ENCODE peak calls at places on chromosome 5, in four cellular contexts. One of them, this sample, is unnamed.

GRCh38 chr5:80054682-80055081 is 19.5 kb downstream of the THBS4 start:
- DNase-seq in GM12878: no peak
- DNase-seq in K562: no peak
- DNase-seq in H1: no peak
- DNase-seq in this sample: no peak

GRCh38 chr5:173383711-173384110 is 55.5 kb upstream of the STC2 start:
- DNase-seq in GM12878: no peak
- DNase-seq in K562: no peak
- DNase-seq in H1: no peak
- DNase-seq in this sample: no peak

GRCh38 chr5:28430565-28431178 is 1392.3 kb upstream of the CDH9 start:
- DNase-seq in K562: no peak
- DNase-seq in GM12878: no peak
- DNase-seq in H1: no peak
- DNase-seq in this sample: no peak

GRCh38 chr5:59066367-59067163 is 483.7 kb downstream of the RAB3C start:
- DNase-seq in H1: no peak
- DNase-seq in K562: no peak
- DNase-seq in GM12878: no peak
- DNase-seq in this sample: no peak

GRCh38 chr5:124881333-124881732 is 134.9 kb upstream of the ZNF608 start:
- DNase-seq in K562: no peak
- DNase-seq in GM12878: no peak
- DNase-seq in H1: no peak
- DNase-seq in this sample: no peak

GRCh38 chr5:176536132-176536901 is 885 bp downstream of the RNF44 start:
- DNase-seq in K562: peak
- DNase-seq in H1: no peak
- DNase-seq in GM12878: no peak
- DNase-seq in this sample: peak

GRCh38 chr5:98341038-98341710 is 432.3 kb upstream of the RGMB start:
- DNase-seq in GM12878: no peak
- DNase-seq in H1: no peak
- DNase-seq in K562: no peak
- DNase-seq in this sample: no peak

GRCh38 chr5:176590035-176590729 is 19.8 kb downstream of the GPRIN1 start:
- DNase-seq in H1: no peak
- DNase-seq in K562: no peak
- DNase-seq in GM12878: no peak
- DNase-seq in this sample: no peak

GRCh38 chr5:67166886-67167285 is 29.7 kb downstream of the CD180 start:
- DNase-seq in H1: no peak
- DNase-seq in GM12878: no peak
- DNase-seq in K562: no peak
- DNase-seq in this sample: no peak

GRCh38 chr5:149853019-149853648 is 91.5 kb downstream of the PDE6A start:
- DNase-seq in GM12878: no peak
- DNase-seq in K562: peak
- DNase-seq in H1: peak
- DNase-seq in this sample: peak

GRCh38 chr5:103111458-103111857 is 8.5 kb downstream of the GIN1 start:
- DNase-seq in K562: no peak
- DNase-seq in GM12878: no peak
- DNase-seq in H1: no peak
- DNase-seq in this sample: no peak

GRCh38 chr5:72328172-72328571 is 8.0 kb downstream of the PTCD2 start:
- DNase-seq in K562: no peak
- DNase-seq in H1: no peak
- DNase-seq in GM12878: no peak
- DNase-seq in this sample: no peak

GRCh38 chr5:132498152-132498551 is 7.6 kb upstream of the IRF1 start:
- DNase-seq in H1: no peak
- DNase-seq in GM12878: no peak
- DNase-seq in K562: no peak
- DNase-seq in this sample: no peak

GRCh38 chr5:64789457-64789856 is 20.7 kb downstream of the CWC27 start:
- DNase-seq in GM12878: no peak
- DNase-seq in H1: no peak
- DNase-seq in K562: no peak
- DNase-seq in this sample: no peak

GRCh38 chr5:137575847-137576246 is 76.7 kb upstream of the SPOCK1 start:
- DNase-seq in K562: no peak
- DNase-seq in H1: no peak
- DNase-seq in GM12878: no peak
- DNase-seq in this sample: no peak

GRCh38 chr5:79133657-79134451 is 22.2 kb downstream of the BHMT start:
- DNase-seq in H1: peak
- DNase-seq in GM12878: peak
- DNase-seq in K562: peak
- DNase-seq in this sample: peak

GRCh38 chr5:57696005-57696755 is 213.6 kb upstream of the ACTBL2 start:
- DNase-seq in H1: no peak
- DNase-seq in GM12878: no peak
- DNase-seq in K562: no peak
- DNase-seq in this sample: no peak

GRCh38 chr5:132259061-132259851 is 1.8 kb downstream of the PDLIM4 start:
- DNase-seq in GM12878: no peak
- DNase-seq in K562: peak
- DNase-seq in H1: no peak
- DNase-seq in this sample: no peak

GRCh38 chr5:71564884-71565283 is 22.3 kb upstream of the MCCC2 start:
- DNase-seq in GM12878: no peak
- DNase-seq in H1: no peak
- DNase-seq in K562: no peak
- DNase-seq in this sample: no peak

GRCh38 chr5:151020304-151021031 is at the start of gene GPX3:
- DNase-seq in K562: no peak
- DNase-seq in H1: peak
- DNase-seq in GM12878: no peak
- DNase-seq in this sample: peak

GRCh38 chr5:134957920-134958608 is 9.6 kb upstream of the CATSPER3 start:
- DNase-seq in GM12878: no peak
- DNase-seq in H1: no peak
- DNase-seq in K562: no peak
- DNase-seq in this sample: no peak

GRCh38 chr5:31726952-31727351 is 88.0 kb downstream of the PDZD2 start:
- DNase-seq in H1: no peak
- DNase-seq in K562: no peak
- DNase-seq in GM12878: no peak
- DNase-seq in this sample: no peak

GRCh38 chr5:28743362-28743761 is 1705.0 kb upstream of the CDH9 start:
- DNase-seq in H1: no peak
- DNase-seq in GM12878: no peak
- DNase-seq in K562: no peak
- DNase-seq in this sample: no peak

GRCh38 chr5:123359454-123359853 is 63.7 kb downstream of the CEP120 start:
- DNase-seq in GM12878: no peak
- DNase-seq in K562: no peak
- DNase-seq in H1: no peak
- DNase-seq in this sample: no peak

GRCh38 chr5:75018805-75019587 is 33.4 kb downstream of the GCNT4 start:
- DNase-seq in H1: no peak
- DNase-seq in GM12878: no peak
- DNase-seq in K562: no peak
- DNase-seq in this sample: no peak

GRCh38 chr5:151523335-151523734 is 67.8 kb downstream of the FAT2 start:
- DNase-seq in H1: peak
- DNase-seq in K562: peak
- DNase-seq in GM12878: no peak
- DNase-seq in this sample: peak

GRCh38 chr5:15719784-15720183 is 219.8 kb downstream of the FBXL7 start:
- DNase-seq in K562: no peak
- DNase-seq in H1: no peak
- DNase-seq in GM12878: no peak
- DNase-seq in this sample: no peak

GRCh38 chr5:179827684-179828083 is 7.0 kb downstream of the SQSTM1 start:
- DNase-seq in GM12878: no peak
- DNase-seq in K562: no peak
- DNase-seq in H1: no peak
- DNase-seq in this sample: no peak

GRCh38 chr5:7850533-7851239 is at the start of gene CFAP90:
- DNase-seq in GM12878: no peak
- DNase-seq in K562: no peak
- DNase-seq in H1: no peak
- DNase-seq in this sample: peak

GRCh38 chr5:157379983-157380382 is 80.0 kb upstream of the NIPAL4 start:
- DNase-seq in K562: no peak
- DNase-seq in GM12878: no peak
- DNase-seq in H1: no peak
- DNase-seq in this sample: no peak

GRCh38 chr5:140671472-140672210 is 1.7 kb downstream of the DND1 start:
- DNase-seq in GM12878: no peak
- DNase-seq in K562: no peak
- DNase-seq in H1: no peak
- DNase-seq in this sample: no peak

GRCh38 chr5:34586117-34586885 is 69.8 kb upstream of the RAI14 start:
- DNase-seq in K562: peak
- DNase-seq in H1: no peak
- DNase-seq in GM12878: no peak
- DNase-seq in this sample: peak

GRCh38 chr5:84378961-84379360 is 5.7 kb downstream of the EDIL3 start:
- DNase-seq in H1: no peak
- DNase-seq in K562: no peak
- DNase-seq in GM12878: no peak
- DNase-seq in this sample: no peak

GRCh38 chr5:134411228-134411545 is 494 bp downstream of the CDKN2AIPNL start:
- DNase-seq in GM12878: no peak
- DNase-seq in H1: no peak
- DNase-seq in K562: no peak
- DNase-seq in this sample: no peak

GRCh38 chr5:85109616-85110015 is 724.9 kb upstream of the EDIL3 start:
- DNase-seq in GM12878: no peak
- DNase-seq in H1: no peak
- DNase-seq in K562: no peak
- DNase-seq in this sample: no peak

GRCh38 chr5:111463304-111463703 is 49.0 kb downstream of the STARD4 start:
- DNase-seq in K562: no peak
- DNase-seq in H1: no peak
- DNase-seq in GM12878: no peak
- DNase-seq in this sample: no peak

GRCh38 chr5:111461934-111462333 is 50.4 kb downstream of the STARD4 start:
- DNase-seq in K562: no peak
- DNase-seq in H1: no peak
- DNase-seq in GM12878: no peak
- DNase-seq in this sample: no peak

DNA sequence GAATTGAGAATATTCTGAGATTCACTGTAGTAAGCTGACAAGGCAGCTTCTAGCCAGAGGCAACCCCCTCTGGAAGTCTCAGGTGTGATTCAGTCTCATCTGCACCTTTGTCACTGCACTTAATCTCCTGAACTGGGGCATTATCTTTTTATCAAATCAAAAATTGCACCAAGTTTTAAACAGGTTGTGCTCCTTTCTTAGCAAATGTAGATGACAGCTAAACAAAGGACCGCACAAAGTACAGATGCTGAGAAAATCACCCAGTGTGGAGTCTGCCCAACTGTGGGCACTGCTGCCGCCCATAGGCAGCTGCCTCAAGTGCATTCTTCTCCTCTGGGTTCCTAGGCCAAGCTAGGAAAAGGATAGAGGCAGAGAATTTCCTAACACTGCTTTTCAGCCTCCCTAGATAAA is 51.1 kb downstream of the STARD4 start:
- DNase-seq in K562: no peak
- DNase-seq in GM12878: no peak
- DNase-seq in H1: peak
- DNase-seq in this sample: no peak
- TF ChIP-seq ATF2 in K562: no peak
- TF ChIP-seq ATF2 in GM12878: no peak
- TF ChIP-seq ATF2 in H1: no peak
- TF ChIP-seq ATF2 in this sample: no peak

DNA sequence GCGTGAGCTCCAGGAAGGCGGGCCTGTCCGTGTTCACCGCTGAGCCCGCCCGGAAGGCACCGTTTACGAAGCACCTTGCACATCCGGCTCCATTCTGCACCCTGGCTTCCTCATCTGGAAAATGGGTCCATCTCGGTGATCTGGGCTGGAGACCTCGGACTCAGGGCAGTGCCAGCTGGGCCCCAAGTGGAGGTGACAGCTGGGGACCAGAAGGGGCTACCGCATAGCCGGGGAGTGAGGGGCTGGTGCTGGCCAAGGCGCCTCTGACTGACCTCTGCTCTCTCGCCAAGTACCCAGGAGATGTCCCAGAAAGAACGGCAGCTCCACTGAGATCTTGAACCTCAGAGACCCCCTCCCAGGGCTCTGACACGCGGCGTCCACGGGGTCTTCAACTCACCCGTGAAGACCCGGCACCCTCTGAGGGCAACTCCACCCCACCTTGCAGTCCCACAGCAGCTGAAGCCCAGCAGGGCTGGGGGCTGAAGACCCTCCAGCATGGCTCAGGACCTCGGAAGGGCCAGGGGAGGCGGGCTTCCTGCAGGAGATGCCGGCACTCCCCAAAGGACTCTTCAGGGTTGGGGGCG is 52.3 kb upstream of the NKD2 start:
- DNase-seq in K562: no peak
- DNase-seq in H1: no peak
- DNase-seq in GM12878: no peak
- DNase-seq in this sample: no peak
- H3K4me3 ChIP-seq in K562: no peak
- H3K4me3 ChIP-seq in H1: no peak
- H3K4me3 ChIP-seq in GM12878: no peak
- H3K4me3 ChIP-seq in this sample: no peak

DNA sequence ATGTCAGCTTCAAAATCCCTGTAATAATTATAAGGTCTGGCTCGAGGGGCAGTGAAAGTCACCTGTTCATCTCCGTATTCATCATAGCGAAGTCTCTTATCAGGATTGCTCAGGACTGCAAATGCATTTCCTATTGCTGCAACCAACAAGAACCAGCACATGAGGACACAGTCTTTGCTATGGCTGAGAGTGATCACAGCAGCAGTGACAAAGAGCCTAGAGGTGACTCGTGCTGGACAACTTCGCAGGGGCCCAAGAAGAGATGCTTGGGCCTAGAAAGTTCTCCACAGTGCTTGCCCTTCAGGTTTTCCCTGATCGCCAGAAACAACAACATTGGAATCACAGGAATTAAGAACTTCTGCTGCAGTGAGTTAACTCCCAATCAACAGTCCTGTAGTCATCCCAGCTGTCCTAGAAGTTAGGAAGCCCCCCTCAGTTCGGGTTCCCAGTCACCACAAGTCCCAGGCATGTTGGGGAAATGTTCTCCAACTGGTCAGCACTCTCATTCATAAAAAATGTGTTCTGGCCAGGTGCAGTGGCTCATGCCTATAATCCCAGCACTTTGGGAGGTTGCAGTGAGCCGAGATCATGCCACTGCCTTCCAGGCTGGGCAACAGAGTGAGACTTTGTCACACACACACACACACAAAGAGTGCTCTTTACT is 13.0 kb downstream of the DNAJC18 start:
- DNase-seq in K562: no peak
- DNase-seq in GM12878: no peak
- DNase-seq in H1: no peak
- DNase-seq in this sample: no peak
- TF ChIP-seq ATF2 in K562: no peak
- TF ChIP-seq ATF2 in GM12878: no peak
- TF ChIP-seq ATF2 in H1: no peak
- TF ChIP-seq ATF2 in this sample: no peak

GRCh38 chr5:81778642-81779041 is 27.7 kb upstream of the SSBP2 start:
- DNase-seq in H1: no peak
- DNase-seq in GM12878: no peak
- DNase-seq in K562: no peak
- DNase-seq in this sample: no peak
- H3K4me3 ChIP-seq in H1: no peak
- H3K4me3 ChIP-seq in GM12878: peak
- H3K4me3 ChIP-seq in K562: peak
- H3K4me3 ChIP-seq in this sample: peak

GRCh38 chr5:158943057-158943456 is 156.7 kb downstream of the EBF1 start:
- DNase-seq in H1: no peak
- DNase-seq in K562: no peak
- DNase-seq in GM12878: no peak
- DNase-seq in this sample: peak
- TF ChIP-seq ATF2 in H1: no peak
- TF ChIP-seq ATF2 in K562: no peak
- TF ChIP-seq ATF2 in GM12878: no peak
- TF ChIP-seq ATF2 in this sample: no peak